ENCODE peak calls at places on chromosomes 6 and 20, in four cellular contexts. One of them, this sample, is unnamed.

GRCh38 chr6:119602215-119603178 is 252.9 kb upstream of the MAN1A1 start:
- DNase-seq in cardiac fibroblast: peak
- DNase-seq in AG09309: no peak
- DNase-seq in activated T-cell treated with anti-CD3 and anti-CD28 coated beads, Interleukin-2, amount 50 U/mL, for 48 hours: no peak
- DNase-seq in this sample: peak

GRCh38 chr20:40073535-40074111 is 615.4 kb downstream of the MAFB start:
- DNase-seq in cardiac fibroblast: no peak
- DNase-seq in AG09309: no peak
- DNase-seq in activated T-cell treated with anti-CD3 and anti-CD28 coated beads, Interleukin-2, amount 50 U/mL, for 48 hours: no peak
- DNase-seq in this sample: no peak

GRCh38 chr6:170358496-170358895 is 51.9 kb downstream of the FAM120B start:
- DNase-seq in cardiac fibroblast: no peak
- DNase-seq in AG09309: no peak
- DNase-seq in activated T-cell treated with anti-CD3 and anti-CD28 coated beads, Interleukin-2, amount 50 U/mL, for 48 hours: no peak
- DNase-seq in this sample: no peak

GRCh38 chr6:56724455-56724854 is 81.8 kb upstream of the DST start:
- DNase-seq in cardiac fibroblast: peak
- DNase-seq in AG09309: peak
- DNase-seq in activated T-cell treated with anti-CD3 and anti-CD28 coated beads, Interleukin-2, amount 50 U/mL, for 48 hours: no peak
- DNase-seq in this sample: peak

GRCh38 chr6:112320561-112321300 is 26.4 kb upstream of the RFPL4B start:
- DNase-seq in cardiac fibroblast: peak
- DNase-seq in AG09309: no peak
- DNase-seq in activated T-cell treated with anti-CD3 and anti-CD28 coated beads, Interleukin-2, amount 50 U/mL, for 48 hours: no peak
- DNase-seq in this sample: no peak

GRCh38 chr6:155147958-155148663 is 115.7 kb upstream of the CLDN20 start:
- DNase-seq in cardiac fibroblast: no peak
- DNase-seq in AG09309: no peak
- DNase-seq in activated T-cell treated with anti-CD3 and anti-CD28 coated beads, Interleukin-2, amount 50 U/mL, for 48 hours: no peak
- DNase-seq in this sample: no peak

GRCh38 chr6:89826029-89826528 is 3.6 kb upstream of the CASP8AP2 start:
- DNase-seq in cardiac fibroblast: peak
- DNase-seq in AG09309: no peak
- DNase-seq in activated T-cell treated with anti-CD3 and anti-CD28 coated beads, Interleukin-2, amount 50 U/mL, for 48 hours: no peak
- DNase-seq in this sample: peak

GRCh38 chr20:62617711-62618483 is 24.4 kb upstream of the SLCO4A1 start:
- DNase-seq in cardiac fibroblast: no peak
- DNase-seq in AG09309: no peak
- DNase-seq in activated T-cell treated with anti-CD3 and anti-CD28 coated beads, Interleukin-2, amount 50 U/mL, for 48 hours: peak
- DNase-seq in this sample: no peak

GRCh38 chr6:7496266-7496875 is 45.1 kb upstream of the DSP start:
- DNase-seq in cardiac fibroblast: peak
- DNase-seq in AG09309: no peak
- DNase-seq in activated T-cell treated with anti-CD3 and anti-CD28 coated beads, Interleukin-2, amount 50 U/mL, for 48 hours: no peak
- DNase-seq in this sample: no peak

GRCh38 chr6:106827081-106827480 is 147.4 kb downstream of the CD24 start:
- DNase-seq in cardiac fibroblast: no peak
- DNase-seq in AG09309: no peak
- DNase-seq in activated T-cell treated with anti-CD3 and anti-CD28 coated beads, Interleukin-2, amount 50 U/mL, for 48 hours: no peak
- DNase-seq in this sample: no peak

GRCh38 chr20:62360854-62361798 is 6.0 kb downstream of the LAMA5 start:
- DNase-seq in cardiac fibroblast: peak
- DNase-seq in AG09309: no peak
- DNase-seq in activated T-cell treated with anti-CD3 and anti-CD28 coated beads, Interleukin-2, amount 50 U/mL, for 48 hours: no peak
- DNase-seq in this sample: no peak

GRCh38 chr6:4880373-4880762 is 104.2 kb downstream of the CDYL start:
- DNase-seq in cardiac fibroblast: no peak
- DNase-seq in AG09309: no peak
- DNase-seq in activated T-cell treated with anti-CD3 and anti-CD28 coated beads, Interleukin-2, amount 50 U/mL, for 48 hours: no peak
- DNase-seq in this sample: no peak

GRCh38 chr6:36682328-36683144 is 4.0 kb downstream of the CDKN1A start:
- DNase-seq in cardiac fibroblast: no peak
- DNase-seq in AG09309: no peak
- DNase-seq in activated T-cell treated with anti-CD3 and anti-CD28 coated beads, Interleukin-2, amount 50 U/mL, for 48 hours: peak
- DNase-seq in this sample: peak

GRCh38 chr6:33863084-33863483 is 59.3 kb upstream of the MLN start:
- DNase-seq in cardiac fibroblast: no peak
- DNase-seq in AG09309: no peak
- DNase-seq in activated T-cell treated with anti-CD3 and anti-CD28 coated beads, Interleukin-2, amount 50 U/mL, for 48 hours: no peak
- DNase-seq in this sample: no peak

GRCh38 chr20:21141825-21142224 is 15.9 kb downstream of the KIZ start:
- DNase-seq in cardiac fibroblast: no peak
- DNase-seq in AG09309: no peak
- DNase-seq in activated T-cell treated with anti-CD3 and anti-CD28 coated beads, Interleukin-2, amount 50 U/mL, for 48 hours: no peak
- DNase-seq in this sample: no peak

GRCh38 chr6:35496851-35497570 is at the start of gene TEAD3:
- DNase-seq in cardiac fibroblast: peak
- DNase-seq in AG09309: no peak
- DNase-seq in activated T-cell treated with anti-CD3 and anti-CD28 coated beads, Interleukin-2, amount 50 U/mL, for 48 hours: peak
- DNase-seq in this sample: peak

GRCh38 chr6:51711876-51712275 is 375.5 kb downstream of the PKHD1 start:
- DNase-seq in cardiac fibroblast: no peak
- DNase-seq in AG09309: no peak
- DNase-seq in activated T-cell treated with anti-CD3 and anti-CD28 coated beads, Interleukin-2, amount 50 U/mL, for 48 hours: no peak
- DNase-seq in this sample: no peak

GRCh38 chr20:2879148-2879547 is 5.9 kb downstream of the PTPRA start:
- DNase-seq in cardiac fibroblast: peak
- DNase-seq in AG09309: peak
- DNase-seq in activated T-cell treated with anti-CD3 and anti-CD28 coated beads, Interleukin-2, amount 50 U/mL, for 48 hours: no peak
- DNase-seq in this sample: peak

GRCh38 chr6:123803862-123804681 is at the start of gene NKAIN2:
- DNase-seq in cardiac fibroblast: no peak
- DNase-seq in AG09309: no peak
- DNase-seq in activated T-cell treated with anti-CD3 and anti-CD28 coated beads, Interleukin-2, amount 50 U/mL, for 48 hours: peak
- DNase-seq in this sample: no peak

GRCh38 chr20:33318096-33318429 is 35.0 kb downstream of the BPIFB1 start:
- DNase-seq in cardiac fibroblast: no peak
- DNase-seq in AG09309: no peak
- DNase-seq in activated T-cell treated with anti-CD3 and anti-CD28 coated beads, Interleukin-2, amount 50 U/mL, for 48 hours: no peak
- DNase-seq in this sample: no peak

GRCh38 chr20:18154342-18154741 is 16.7 kb downstream of the KAT14 start:
- DNase-seq in cardiac fibroblast: no peak
- DNase-seq in AG09309: no peak
- DNase-seq in activated T-cell treated with anti-CD3 and anti-CD28 coated beads, Interleukin-2, amount 50 U/mL, for 48 hours: no peak
- DNase-seq in this sample: no peak

GRCh38 chr6:53369051-53369450 is 20.3 kb upstream of the ELOVL5 start:
- DNase-seq in cardiac fibroblast: no peak
- DNase-seq in AG09309: no peak
- DNase-seq in activated T-cell treated with anti-CD3 and anti-CD28 coated beads, Interleukin-2, amount 50 U/mL, for 48 hours: no peak
- DNase-seq in this sample: no peak

GRCh38 chr20:20711413-20711812 is 1.0 kb downstream of the RALGAPA2 start:
- DNase-seq in cardiac fibroblast: no peak
- DNase-seq in AG09309: no peak
- DNase-seq in activated T-cell treated with anti-CD3 and anti-CD28 coated beads, Interleukin-2, amount 50 U/mL, for 48 hours: peak
- DNase-seq in this sample: no peak

This sample was measured in HFFc6.